ENCODE peak calls at places on chromosomes 2 and 18, in eight cellular contexts. P is dermis microvascular lymphatic vessel endothelial cell, Y is NB4, K is PC-9, F is astrocyte of the hippocampus, T is GM23248, X is NCI-H774, E is fibroblast of pulmonary artery. L is an unnamed sample.

GRCh38 chr2:19031642-19032041 is 326.8 kb downstream of the OSR1 start:
- DNase-seq in P (no peak), Y (no peak), K (no peak), F (no peak), T (peak; percentile 32), X (no peak), E (no peak), L (no peak)

GRCh38 chr2:99183025-99183424 is 2.0 kb downstream of the MRPL30 start:
- DNase-seq in P (no peak), Y (no peak), K (peak; percentile 78), F (no peak), T (no peak), X (no peak), E (no peak), L (no peak)

GRCh38 chr2:222707689-222708273 is 36.3 kb downstream of the MOGAT1 start:
- DNase-seq in P (peak; percentile 28), Y (peak; percentile 25), K (peak; percentile 80), F (peak; percentile 66), T (peak; percentile 68), X (no peak), E (peak; percentile 28), L (no peak)

GRCh38 chr18:39952816-39953215 is 2002.2 kb upstream of the PIK3C3 start:
- DNase-seq in P (no peak), Y (no peak), K (no peak), F (no peak), T (no peak), X (no peak), E (no peak), L (no peak)

GRCh38 chr2:2182688-2183087 is 148.4 kb downstream of the MYT1L start:
- DNase-seq in P (no peak), Y (no peak), K (no peak), F (peak; percentile 8), T (no peak), X (no peak), E (no peak), L (no peak)

GRCh38 chr18:58364867-58365533 is 263.9 kb downstream of the ALPK2 start:
- DNase-seq in P (peak; percentile 9), Y (no peak), K (no peak), F (peak; percentile 83), T (peak; percentile 84), X (no peak), E (peak; percentile 11), L (no peak)

GRCh38 chr2:112957511-112957910 is 20.3 kb upstream of the IL36G start:
- DNase-seq in P (no peak), Y (no peak), K (peak; percentile 36), F (peak; percentile 25), T (no peak), X (no peak), E (no peak), L (no peak)

GRCh38 chr2:118061135-118061955 is 26.9 kb upstream of the INSIG2 start:
- DNase-seq in P (peak; percentile 7), Y (peak; percentile 85), K (peak; percentile 70), F (peak; percentile 73), T (peak; percentile 86), X (no peak), E (peak; percentile 76), L (peak; percentile 45)

GRCh38 chr2:240956161-240956934 is 42.1 kb upstream of the SNED1 start:
- DNase-seq in P (no peak), Y (no peak), K (no peak), F (no peak), T (no peak), X (no peak), E (no peak), L (no peak)

GRCh38 chr2:121155502-121156056 is 129.4 kb downstream of the TFCP2L1 start:
- DNase-seq in P (no peak), Y (no peak), K (no peak), F (no peak), T (no peak), X (peak; percentile 83), E (no peak), L (no peak)

GRCh38 chr2:84958135-84959044 is 12.6 kb upstream of the KCMF1 start:
- DNase-seq in P (peak; percentile 95), Y (no peak), K (peak; percentile 98), F (peak; percentile 95), T (peak; percentile 92), X (peak; percentile 75), E (peak; percentile 85), L (no peak)

GRCh38 chr2:30772021-30772705 is 35.1 kb downstream of the CAPN13 start:
- DNase-seq in P (no peak), Y (no peak), K (peak; percentile 71), F (no peak), T (no peak), X (no peak), E (no peak), L (no peak)

GRCh38 chr18:78506031-78506461 is 473.6 kb upstream of the SALL3 start:
- DNase-seq in P (no peak), Y (no peak), K (no peak), F (peak; percentile 68), T (no peak), X (no peak), E (no peak), L (no peak)

GRCh38 chr2:112658820-112659667 is 13.3 kb downstream of the SLC20A1 start:
- DNase-seq in P (no peak), Y (peak; percentile 45), K (peak; percentile 65), F (no peak), T (no peak), X (no peak), E (no peak), L (no peak)

GRCh38 chr2:217830061-217830460 is 172.7 kb downstream of the TNS1 start:
- DNase-seq in P (no peak), Y (no peak), K (no peak), F (no peak), T (no peak), X (no peak), E (no peak), L (no peak)

GRCh38 chr2:95314964-95315611 is 17.9 kb downstream of the KCNIP3 start:
- DNase-seq in P (peak; percentile 24), Y (peak; percentile 40), K (peak; percentile 70), F (peak; percentile 77), T (peak; percentile 74), X (peak; percentile 46), E (peak; percentile 13), L (no peak)